ENCODE peak calls at places on chromosomes 6 and 20, in nine cellular contexts. A is NCI-H524; T is stimulated activated CD8-positive, alpha-beta memory T cell treated with anti-CD3 and anti-CD28 coated beads, Interleukin-15, amount 100 ng/mL, for 4 hours; E is iPS-NIHi11; Y is kidney tubule cell; S is NCI-H1436; M is C1 segment of cervical spinal cord; D is activated CD4-positive, alpha-beta T cell treated with anti-CD3 and anti-CD28 coated beads for 24 hours; R is spleen. B is an unnamed sample.

GRCh38 chr6:137046871-137047412 is 2.2 kb upstream of the IL20RA start:
- DNase-seq in A (no peak), T (no peak), E (no peak), Y (no peak), S (no peak), M (peak), D (no peak), R (no peak), B (no peak)

GRCh38 chr6:34227656-34228421 is 8.8 kb upstream of the HMGA1 start:
- DNase-seq in A (no peak), T (no peak), E (no peak), Y (peak), S (no peak), M (no peak), D (no peak), R (peak), B (no peak)

GRCh38 chr20:63134201-63134612 is 81.7 kb downstream of the YTHDF1 start:
- DNase-seq in A (no peak), T (no peak), E (peak), Y (no peak), S (no peak), M (no peak), D (no peak), R (peak), B (no peak)

GRCh38 chr6:3309391-3310050 is 50.8 kb downstream of the PSMG4 start:
- DNase-seq in A (peak), T (no peak), E (no peak), Y (no peak), S (peak), M (no peak), D (no peak), R (peak), B (no peak)

GRCh38 chr6:164356814-164357213 is 942.3 kb downstream of the QKI start:
- DNase-seq in A (no peak), T (no peak), E (no peak), Y (no peak), S (no peak), M (no peak), D (no peak), R (no peak), B (no peak)

GRCh38 chr6:167087857-167088256 is 35.0 kb upstream of the CCR6 start:
- DNase-seq in A (no peak), T (no peak), E (no peak), Y (no peak), S (no peak), M (no peak), D (no peak), R (no peak), B (no peak)

GRCh38 chr6:29653452-29654038 is 3.3 kb upstream of the MOG start:
- DNase-seq in A (peak), T (no peak), E (peak), Y (peak), S (peak), M (no peak), D (peak), R (no peak), B (no peak)

GRCh38 chr6:65745614-65746013 is 38.6 kb upstream of the EYS start:
- DNase-seq in A (no peak), T (no peak), E (no peak), Y (no peak), S (no peak), M (no peak), D (no peak), R (no peak), B (no peak)

GRCh38 chr6:155041781-155042279 is 46.7 kb downstream of the TIAM2 start:
- DNase-seq in A (no peak), T (no peak), E (no peak), Y (no peak), S (no peak), M (peak), D (no peak), R (no peak), B (no peak)

GRCh38 chr6:166307981-166308768 is at the start of gene PRR18:
- DNase-seq in A (peak), T (no peak), E (peak), Y (peak), S (no peak), M (peak), D (no peak), R (peak), B (no peak)

GRCh38 chr6:113539202-113539601 is 317.9 kb upstream of the MARCKS start:
- DNase-seq in A (no peak), T (no peak), E (no peak), Y (no peak), S (no peak), M (no peak), D (no peak), R (no peak), B (no peak)

GRCh38 chr6:52735071-52735470 is 28.2 kb downstream of the GSTA2 start:
- DNase-seq in A (no peak), T (no peak), E (no peak), Y (no peak), S (no peak), M (no peak), D (no peak), R (no peak), B (no peak)

B was measured in activated CD8-positive, alpha-beta memory T cell treated with anti-CD3 and anti-CD28 coated beads for 1 hour.